ENCODE peak calls at places on chromosomes 3 and 15, in nine cellular contexts. Y, A, Z, H, S, M, G, D and K are unnamed samples.

GRCh38 chr3:42195879-42196330 is 70.1 kb downstream of the CCK start:
- DNase-seq in M (no peak), H (no peak), A (no peak), G (no peak), Z (no peak), D (no peak), S (no peak), Y (no peak), K (no peak)

GRCh38 chr3:151085889-151086483 is 522 bp downstream of the MED12L start:
- DNase-seq in G (peak; percentile 22), A (no peak), Y (peak; percentile 57), H (no peak), S (peak; percentile 31), D (peak; percentile 30), Z (no peak), M (no peak), K (no peak)

GRCh38 chr15:69125236-69125635 is 35.2 kb upstream of the GLCE start:
- DNase-seq in S (no peak), Y (no peak), D (no peak), A (no peak), H (no peak), M (no peak), Z (no peak), G (no peak), K (no peak)

GRCh38 chr3:190941694-190942280 is 79.3 kb upstream of the GMNC start:
- DNase-seq in H (no peak), A (no peak), S (no peak), M (no peak), Y (peak; percentile 1), Z (no peak), G (no peak), D (no peak), K (no peak)

GRCh38 chr3:50503504-50503903 is at the start of gene CACNA2D2:
- DNase-seq in H (peak; percentile 70), A (peak; percentile 82), G (peak; percentile 77), Y (peak; percentile 75), Z (peak; percentile 72), D (peak; percentile 27), M (peak; percentile 69), S (no peak), K (no peak)

GRCh38 chr15:60932051-60932915 is 296.8 kb downstream of the RORA start:
- DNase-seq in S (peak; percentile 8), Y (no peak), M (no peak), D (peak; percentile 80), Z (no peak), A (peak; percentile 59), H (no peak), G (no peak), K (peak; percentile 63)

GRCh38 chr3:40173291-40173710 is 136.2 kb upstream of the EIF1B start:
- DNase-seq in M (no peak), H (no peak), Y (no peak), Z (no peak), S (no peak), G (no peak), D (no peak), A (no peak), K (no peak)

GRCh38 chr3:40018369-40018768 is 209.0 kb downstream of the MYRIP start:
- DNase-seq in Z (no peak), G (no peak), H (no peak), Y (no peak), M (no peak), A (no peak), D (no peak), S (no peak), K (no peak)

GRCh38 chr3:37493485-37494080 is 319.2 kb upstream of the LRRFIP2 start:
- DNase-seq in D (no peak), A (no peak), Z (no peak), Y (no peak), S (no peak), M (no peak), G (no peak), H (no peak), K (no peak)

GRCh38 chr15:72199721-72200212 is 2.2 kb upstream of the GRAMD2A start:
- DNase-seq in A (peak; percentile 85), D (peak; percentile 54), M (peak; percentile 76), G (peak; percentile 74), S (peak; percentile 75), Y (peak; percentile 59), Z (peak; percentile 69), H (peak; percentile 85), K (peak; percentile 79)

GRCh38 chr15:75723171-75723846 is 10.7 kb upstream of the CSPG4 start:
- DNase-seq in D (no peak), Z (no peak), H (no peak), M (no peak), A (no peak), Y (no peak), G (no peak), S (peak; percentile 60), K (no peak)

GRCh38 chr3:150220791-150221190 is 187.3 kb upstream of the TSC22D2 start:
- DNase-seq in S (peak; percentile 10), A (no peak), H (no peak), M (no peak), Y (peak; percentile 18), Z (no peak), G (no peak), D (peak; percentile 32), K (no peak)

GRCh38 chr3:51163051-51163450 is 222.0 kb upstream of the MANF start:
- DNase-seq in Y (no peak), D (peak; percentile 40), M (no peak), G (no peak), H (no peak), S (no peak), A (no peak), Z (no peak), K (no peak)

GRCh38 chr3:72152551-72153476 is 367.9 kb upstream of the PROK2 start:
- DNase-seq in D (peak; percentile 79), S (peak; percentile 70), M (peak; percentile 75), Z (peak; percentile 86), G (peak; percentile 79), Y (no peak), A (peak; percentile 91), H (peak; percentile 88), K (peak; percentile 86)

GRCh38 chr15:40776537-40777141 is 6.9 kb downstream of the C15orf62 start:
- DNase-seq in A (peak; percentile 89), Z (no peak), M (no peak), H (peak; percentile 45), S (no peak), Y (no peak), D (peak; percentile 80), G (no peak), K (no peak)

GRCh38 chr3:13137808-13138565 is 64.8 kb upstream of the IQSEC1 start:
- DNase-seq in D (no peak), Z (no peak), H (no peak), Y (no peak), M (no peak), A (no peak), S (no peak), G (no peak), K (no peak)

DNA sequence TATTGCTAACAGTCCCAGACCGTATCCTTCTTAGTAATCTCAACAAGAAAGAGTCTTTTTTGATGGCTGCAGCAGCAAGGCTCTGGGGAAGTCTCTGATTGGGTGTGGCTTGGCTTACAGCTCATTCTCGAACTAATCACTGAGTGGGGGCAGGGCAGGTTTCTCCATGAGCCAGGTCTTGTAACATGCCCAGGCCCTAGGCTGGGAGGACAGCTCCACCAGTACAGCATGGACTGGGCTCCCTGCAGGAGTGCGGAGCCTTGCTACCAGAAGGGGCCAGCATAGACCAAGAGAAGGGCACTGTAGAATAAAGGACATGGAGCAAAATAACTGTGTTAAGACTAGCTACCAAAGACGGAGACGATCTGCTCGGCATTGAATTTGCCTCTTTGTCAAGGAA is 7.2 kb downstream of the CD276 start:
- DNase-seq in S (peak; percentile 88), Y (no peak), D (peak; percentile 76), A (peak; percentile 70), Z (no peak), H (peak; percentile 48), G (peak; percentile 66), M (peak; percentile 63), K (peak; percentile 88)
- H3K4me1 ChIP-seq in S (peaks cover 42% of the 10 kb centered on the region), Y (peaks cover 12% of the 10 kb centered on the region), D (peaks cover 56% of the 10 kb centered on the region), A (peaks cover 86% of the 10 kb centered on the region), Z (peaks cover 9% of the 10 kb centered on the region), H (peaks cover 22% of the 10 kb centered on the region), G (peaks cover 23% of the 10 kb centered on the region), M (peaks cover 78% of the 10 kb centered on the region), K (peaks cover 74% of the 10 kb centered on the region)

GRCh38 chr15:47599806-47600205 is 117.5 kb upstream of the SEMA6D start:
- DNase-seq in A (no peak), Z (no peak), S (no peak), M (no peak), D (no peak), H (no peak), G (no peak), Y (no peak), K (no peak)
- H3K4me1 ChIP-seq in A (no peaks in the 10 kb centered on the region), Z (no peaks in the 10 kb centered on the region), S (no peaks in the 10 kb centered on the region), M (no peaks in the 10 kb centered on the region), D (no peaks in the 10 kb centered on the region), H (no peaks in the 10 kb centered on the region), G (no peaks in the 10 kb centered on the region), Y (no peaks in the 10 kb centered on the region), K (no peaks in the 10 kb centered on the region)

DNA sequence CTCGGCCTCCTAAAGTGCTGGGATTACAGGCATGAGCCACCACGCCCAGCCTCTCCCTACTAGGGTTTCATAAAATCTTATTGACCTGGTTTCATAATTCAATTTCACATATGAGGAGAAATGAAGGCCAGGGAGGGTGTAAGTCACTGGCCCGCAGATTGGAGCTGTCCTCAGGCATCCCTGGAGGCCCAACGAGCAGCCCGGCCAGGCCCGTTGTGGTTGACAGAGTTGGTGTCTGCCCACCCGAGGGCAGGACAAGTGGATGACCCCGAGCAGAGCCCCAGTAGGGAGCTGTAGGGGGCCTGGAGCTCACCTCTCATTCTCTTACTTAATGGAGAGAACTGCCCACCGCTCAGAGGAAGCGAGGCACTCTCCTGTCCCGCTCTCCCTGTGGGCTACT is 78.9 kb downstream of the CPN2 start:
- DNase-seq in Y (no peak), G (peak; percentile 18), D (no peak), S (no peak), Z (peak; percentile 13), A (no peak), M (no peak), H (no peak), K (no peak)
- H3K4me1 ChIP-seq in Y (peaks cover 43% of the 10 kb centered on the region), G (peaks cover 26% of the 10 kb centered on the region), D (peaks cover 9% of the 10 kb centered on the region), S (peaks cover 17% of the 10 kb centered on the region), Z (no peaks in the 10 kb centered on the region), A (peaks cover 58% of the 10 kb centered on the region), M (peaks cover 72% of the 10 kb centered on the region), H (peaks cover 46% of the 10 kb centered on the region), K (peaks cover 81% of the 10 kb centered on the region)

GRCh38 chr3:78880588-78881461 is 887.0 kb downstream of the ROBO1 start:
- DNase-seq in S (no peak), A (no peak), Y (no peak), Z (no peak), G (no peak), M (no peak), H (no peak), D (no peak), K (no peak)

GRCh38 chr3:78878789-78879515 is 888.8 kb downstream of the ROBO1 start:
- DNase-seq in D (no peak), G (no peak), M (no peak), Y (no peak), Z (no peak), H (no peak), A (no peak), S (no peak), K (no peak)

GRCh38 chr3:78878011-78878410 is 889.8 kb downstream of the ROBO1 start:
- DNase-seq in S (no peak), M (no peak), Z (no peak), D (peak; percentile 89), Y (no peak), A (no peak), H (no peak), G (no peak), K (no peak)

GRCh38 chr3:78875851-78876250 is 891.9 kb downstream of the ROBO1 start:
- DNase-seq in Y (no peak), D (peak; percentile 58), Z (no peak), A (no peak), M (no peak), S (no peak), G (no peak), H (no peak), K (no peak)

GRCh38 chr3:78879516-78879860 is 888.3 kb downstream of the ROBO1 start:
- DNase-seq in G (no peak), D (no peak), Z (no peak), A (no peak), Y (no peak), S (no peak), H (no peak), M (no peak), K (no peak)
- H3K4me1 ChIP-seq in G (no peaks in the 10 kb centered on the region), D (peaks cover 7% of the 10 kb centered on the region), Z (no peaks in the 10 kb centered on the region), A (no peaks in the 10 kb centered on the region), Y (no peaks in the 10 kb centered on the region), S (peaks cover 3% of the 10 kb centered on the region), H (no peaks in the 10 kb centered on the region), M (peaks cover 20% of the 10 kb centered on the region), K (no peaks in the 10 kb centered on the region)